ENCODE peak calls at places on chromosomes 1 and 21, in seven cellular contexts. C is stomach; V is PC-9; L is foreskin fibroblast; Q is CD4-positive, alpha-beta memory T cell; G is AG09309; N is body of pancreas. T is an unnamed sample.

GRCh38 chr21:45577806-45578801 is 35.9 kb upstream of the SLC19A1 start:
- DNase-seq in C (peak; percentile 31), G (no peak), V (no peak), L (no peak), N (no peak), Q (no peak), T (no peak)

GRCh38 chr1:65946960-65947359 is 154.3 kb downstream of the PDE4B start:
- DNase-seq in G (no peak), N (no peak), L (peak; percentile 45), Q (no peak), C (no peak), V (no peak), T (no peak)

GRCh38 chr1:219555031-219555667 is 57.8 kb downstream of the ZC3H11B start:
- DNase-seq in L (no peak), G (peak; percentile 18), Q (no peak), V (no peak), N (no peak), C (no peak), T (peak; percentile 54)

GRCh38 chr1:1923681-1924000 is 4.6 kb upstream of the TMEM52 start:
- DNase-seq in L (no peak), V (no peak), C (no peak), N (no peak), G (no peak), Q (no peak), T (no peak)

GRCh38 chr1:154501423-154502065 is 475 bp upstream of the TDRD10 start:
- DNase-seq in L (no peak), V (no peak), G (no peak), N (peak; percentile 37), C (peak; percentile 40), Q (no peak), T (no peak)

GRCh38 chr1:18962121-18962721 is 5.7 kb upstream of the IFFO2 start:
- DNase-seq in G (no peak), N (peak; percentile 30), C (no peak), V (no peak), Q (no peak), L (no peak), T (no peak)

GRCh38 chr21:31316488-31317169 is 27.4 kb downstream of the TIAM1 start:
- DNase-seq in V (peak; percentile 86), C (no peak), L (no peak), G (no peak), Q (no peak), N (no peak), T (no peak)

GRCh38 chr1:156193208-156193487 is 756 bp upstream of the SLC25A44 start:
- DNase-seq in L (no peak), C (no peak), N (no peak), Q (no peak), G (no peak), V (no peak), T (no peak)

GRCh38 chr1:66415326-66415725 is 118.6 kb upstream of the SGIP1 start:
- DNase-seq in V (no peak), Q (no peak), G (no peak), L (no peak), N (no peak), C (no peak), T (no peak)

GRCh38 chr1:108478429-108479015 is 28.4 kb downstream of the NBPF6 start:
- DNase-seq in Q (no peak), G (no peak), L (no peak), C (no peak), V (no peak), N (no peak), T (no peak)

GRCh38 chr1:3869751-3870301 is 12.6 kb downstream of the DFFB start:
- DNase-seq in Q (no peak), L (no peak), G (no peak), N (no peak), C (no peak), V (no peak), T (no peak)

GRCh38 chr1:63813829-63814277 is 40.0 kb downstream of the ROR1 start:
- DNase-seq in Q (no peak), G (no peak), V (peak; percentile 59), C (no peak), N (no peak), L (peak; percentile 48), T (no peak)

GRCh38 chr21:14560139-14560538 is 14.0 kb upstream of the SAMSN1 start:
- DNase-seq in G (no peak), Q (no peak), N (no peak), V (no peak), C (no peak), L (no peak), T (no peak)

GRCh38 chr1:217921126-217921900 is 290.2 kb downstream of the SPATA17 start:
- DNase-seq in C (no peak), Q (no peak), V (no peak), L (no peak), G (no peak), N (no peak), T (no peak)

GRCh38 chr1:111769517-111770146 is 13.9 kb downstream of the DDX20 start:
- DNase-seq in C (no peak), G (no peak), Q (peak; percentile 59), V (peak; percentile 72), L (peak; percentile 58), N (peak; percentile 50), T (peak; percentile 32)

GRCh38 chr1:87167157-87167810 is 161.4 kb upstream of the LMO4 start:
- DNase-seq in V (no peak), G (no peak), Q (no peak), N (no peak), L (no peak), C (no peak), T (no peak)

GRCh38 chr1:34865981-34866761 is 6.6 kb upstream of the SMIM12 start:
- DNase-seq in V (no peak), L (peak; percentile 61), Q (peak; percentile 92), C (peak; percentile 89), G (no peak), N (peak; percentile 91), T (peak; percentile 6)

GRCh38 chr1:31930827-31931226 is 7.3 kb downstream of the PTP4A2 start:
- DNase-seq in N (no peak), V (no peak), Q (no peak), C (no peak), G (no peak), L (no peak), T (no peak)

GRCh38 chr1:203650012-203650836 is 23.6 kb downstream of the ATP2B4 start:
- DNase-seq in V (peak; percentile 50), C (peak; percentile 80), G (no peak), Q (peak; percentile 95), N (peak; percentile 83), L (no peak), T (no peak)

GRCh38 chr1:41558761-41559171 is 74.3 kb upstream of the EDN2 start:
- DNase-seq in N (no peak), V (no peak), G (no peak), L (no peak), Q (no peak), C (peak; percentile 30), T (peak; percentile 66)

DNA sequence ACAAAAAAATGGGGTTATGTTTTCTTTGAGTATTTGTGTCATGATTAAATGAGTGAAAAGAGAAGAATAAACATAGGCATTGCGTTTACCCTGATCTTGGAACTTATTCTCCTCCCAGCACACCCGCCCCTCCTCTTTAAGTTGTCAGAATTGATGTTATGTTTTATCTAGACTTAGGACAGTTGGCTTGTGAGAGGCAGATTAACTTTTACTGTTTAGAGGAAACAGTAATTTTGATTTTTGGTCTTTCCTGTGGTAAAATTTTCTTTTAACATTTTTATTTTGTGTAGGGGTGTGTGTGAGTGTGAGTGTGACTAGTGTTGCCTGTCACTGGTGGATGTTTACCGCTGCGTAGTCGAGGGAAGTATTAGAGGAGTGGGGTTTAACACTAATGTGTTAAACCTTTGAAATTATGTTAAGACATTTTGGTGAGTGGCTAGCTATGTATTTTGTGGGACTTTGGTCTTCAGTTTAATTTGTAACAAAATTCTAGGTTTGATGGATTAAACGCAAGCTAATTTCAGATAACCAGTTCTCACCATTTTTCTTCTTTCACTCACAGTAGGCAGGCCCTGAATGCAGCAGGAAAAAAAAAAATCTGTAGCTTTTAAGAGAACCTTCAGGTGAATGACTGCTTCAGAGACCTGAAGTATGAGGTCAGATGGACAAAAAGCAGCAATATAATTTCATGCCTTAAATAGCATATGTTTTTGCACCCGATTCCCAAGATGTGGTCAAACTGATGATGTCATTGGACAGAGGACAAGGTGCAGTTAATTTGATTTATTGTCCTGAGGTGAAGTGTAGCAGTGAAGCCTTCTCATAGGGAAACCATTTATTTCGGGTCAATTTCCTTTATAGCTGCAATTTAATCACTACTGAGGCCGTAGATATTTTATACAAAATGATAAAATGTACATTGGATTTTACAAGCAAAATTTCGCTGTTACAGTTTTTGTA is 2.7 kb downstream of the POU2F1 start:
- DNase-seq in N (no peak), V (no peak), Q (no peak), G (no peak), L (no peak), C (no peak), T (no peak)
- H3K4me3 ChIP-seq in N (no peak overlapping the region), V (peak overlapping the region; percentile 70), Q (no peak overlapping the region), G (no peak overlapping the region), L (no peak overlapping the region), C (no peak overlapping the region), T (no peak overlapping the region)

GRCh38 chr1:187476671-187477070 is 647.9 kb downstream of the PLA2G4A start:
- DNase-seq in L (no peak), G (no peak), V (no peak), C (no peak), N (no peak), Q (no peak), T (no peak)
- H3K4me3 ChIP-seq in L (no peak overlapping the region), G (no peak overlapping the region), V (no peak overlapping the region), C (no peak overlapping the region), N (no peak overlapping the region), Q (no peak overlapping the region), T (no peak overlapping the region)

GRCh38 chr1:207867136-207868081 is 43.5 kb downstream of the CD34 start:
- DNase-seq in C (peak; percentile 72), V (no peak), G (no peak), N (peak; percentile 45), Q (peak; percentile 61), L (no peak), T (no peak)
- H3K4me3 ChIP-seq in C (peak overlapping the region; percentile 96), V (no peak overlapping the region), G (peak overlapping the region; percentile 72), N (no peak overlapping the region), Q (peak overlapping the region; percentile 79), L (peak overlapping the region; percentile 73), T (peak overlapping the region; percentile 65)

GRCh38 chr21:41678016-41678935 is 88.6 kb downstream of the RIPK4 start:
- DNase-seq in N (peak; percentile 83), C (peak; percentile 87), Q (no peak), V (peak; percentile 98), G (no peak), L (no peak), T (no peak)

GRCh38 chr21:41677671-41678015 is 89.2 kb downstream of the RIPK4 start:
- DNase-seq in C (no peak), V (peak; percentile 65), N (peak; percentile 39), Q (no peak), L (no peak), G (no peak), T (no peak)

GRCh38 chr21:41681336-41681801 is 85.5 kb downstream of the RIPK4 start:
- DNase-seq in V (peak; percentile 90), L (no peak), G (no peak), C (peak; percentile 80), Q (no peak), N (peak; percentile 48), T (no peak)

GRCh38 chr21:41680444-41681335 is 86.2 kb downstream of the RIPK4 start:
- DNase-seq in N (no peak), L (no peak), V (peak; percentile 88), G (no peak), C (no peak), Q (no peak), T (no peak)

DNA sequence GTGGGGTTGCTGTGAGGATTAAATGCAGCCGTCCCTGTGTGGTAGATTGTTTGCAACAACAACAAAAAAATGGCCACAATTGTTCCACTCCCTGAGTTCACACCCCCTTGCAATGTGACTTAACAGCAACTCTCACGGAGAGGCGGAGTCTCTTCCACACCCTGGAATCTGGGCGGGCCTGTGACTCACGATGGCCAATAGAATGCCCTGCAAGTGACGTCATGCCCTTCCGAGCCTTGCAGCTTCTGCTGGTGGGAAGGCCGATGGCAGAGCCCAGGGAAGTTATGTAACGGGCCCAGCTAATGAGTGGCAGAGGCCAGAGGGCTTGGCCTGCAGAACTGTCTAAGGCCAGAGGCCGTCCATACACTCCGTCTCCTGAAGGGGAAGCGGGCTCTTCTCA is 87.9 kb downstream of the RIPK4 start:
- DNase-seq in Q (no peak), L (peak; percentile 86), N (peak; percentile 98), C (peak; percentile 97), V (peak; percentile 100), G (peak; percentile 90), T (peak; percentile 74)
- H3K4me3 ChIP-seq in Q (no peak overlapping the region), L (no peak overlapping the region), N (no peak overlapping the region), C (no peak overlapping the region), V (peak overlapping the region; percentile 73), G (no peak overlapping the region), T (no peak overlapping the region)

T was measured in skeletal muscle cell.